ENCODE peak calls at places on chromosome 11, in six cellular contexts. D is H1, X is K562, Y is GM12891, U is GM12878, V is HepG2. C is an unnamed sample.
A peak's percentile ranks its signal among the peaks of the same experiment; 100 is the strongest.

GRCh38 chr11:2655320-2655719 is 44.5 kb downstream of the KCNQ1OT1 start:
- DNase-seq in D (no peak), X (peak; percentile 3), Y (no peak), U (no peak), V (no peak), C (no peak)

GRCh38 chr11:75776546-75776945 is 8.0 kb downstream of the DGAT2 start:
- DNase-seq in D (no peak), X (no peak), Y (no peak), U (no peak), V (no peak), C (no peak)

GRCh38 chr11:46390331-46391171 is 1.0 kb downstream of the CHRM4 start:
- DNase-seq in D (peak; percentile 77), X (no peak), Y (no peak), U (no peak), V (no peak), C (no peak)

GRCh38 chr11:92141725-92142124 is 82.9 kb upstream of the FAT3 start:
- DNase-seq in D (no peak), X (no peak), Y (no peak), U (no peak), V (no peak), C (no peak)

GRCh38 chr11:46675288-46675851 is 25.0 kb downstream of the ARHGAP1 start:
- DNase-seq in D (no peak), X (no peak), Y (no peak), U (no peak), V (peak; percentile 55), C (no peak)

GRCh38 chr11:134126197-134126822 is 57.4 kb downstream of the JAM3 start:
- DNase-seq in D (no peak), X (no peak), Y (no peak), U (no peak), V (no peak), C (no peak)

GRCh38 chr11:9276571-9276970 is 11.4 kb upstream of the DENND5A start:
- DNase-seq in D (no peak), X (no peak), Y (no peak), U (no peak), V (no peak), C (no peak)

GRCh38 chr11:119320593-119321524 is 3.9 kb upstream of the MCAM start:
- DNase-seq in D (peak; percentile 78), X (peak; percentile 81), Y (peak; percentile 86), U (no peak), V (no peak), C (peak; percentile 80)

GRCh38 chr11:79438631-79439429 is 2.0 kb downstream of the TENM4 start:
- DNase-seq in D (peak; percentile 73), X (no peak), Y (no peak), U (no peak), V (no peak), C (peak; percentile 23)

GRCh38 chr11:124743050-124743449 is 3.3 kb downstream of the NRGN start:
- DNase-seq in D (no peak), X (no peak), Y (no peak), U (no peak), V (no peak), C (no peak)

GRCh38 chr11:2447253-2447950 is 2.6 kb downstream of the KCNQ1 start:
- DNase-seq in D (no peak), X (no peak), Y (no peak), U (no peak), V (no peak), C (no peak)

GRCh38 chr11:79762271-79762935 is 321.6 kb upstream of the TENM4 start:
- DNase-seq in D (no peak), X (no peak), Y (no peak), U (no peak), V (peak; percentile 1), C (no peak)

GRCh38 chr11:69499216-69499945 is 17.9 kb downstream of the LINC01488 start:
- DNase-seq in D (no peak), X (no peak), Y (no peak), U (no peak), V (no peak), C (no peak)

GRCh38 chr11:64247729-64248531 is 1.2 kb upstream of the PPP1R14B start:
- DNase-seq in D (no peak), X (no peak), Y (no peak), U (no peak), V (no peak), C (no peak)

GRCh38 chr11:126090452-126090851 is 27.8 kb upstream of the CDON start:
- DNase-seq in D (no peak), X (no peak), Y (no peak), U (no peak), V (no peak), C (no peak)

GRCh38 chr11:27211370-27212127 is 151.5 kb downstream of the CCDC34 start:
- DNase-seq in D (peak; percentile 73), X (peak; percentile 38), Y (no peak), U (no peak), V (no peak), C (no peak)

GRCh38 chr11:47915407-47916137 is 64.8 kb upstream of the PTPRJ start:
- DNase-seq in D (no peak), X (no peak), Y (no peak), U (no peak), V (peak; percentile 37), C (no peak)

GRCh38 chr11:67409781-67410368 is 5.6 kb upstream of the CARNS1 start:
- DNase-seq in D (peak; percentile 80), X (peak; percentile 31), Y (no peak), U (no peak), V (peak; percentile 61), C (no peak)

GRCh38 chr11:114285599-114285998 is 10.6 kb upstream of the NNMT start:
- DNase-seq in D (peak; percentile 35), X (no peak), Y (no peak), U (no peak), V (no peak), C (no peak)

GRCh38 chr11:119461250-119461963 is 38.4 kb upstream of the THY1 start:
- DNase-seq in D (no peak), X (no peak), Y (no peak), U (no peak), V (no peak), C (no peak)

GRCh38 chr11:69982675-69983570 is 95.2 kb upstream of the ANO1 start:
- DNase-seq in D (no peak), X (peak; percentile 47), Y (no peak), U (no peak), V (no peak), C (no peak)

GRCh38 chr11:28170759-28171158 is 62.6 kb downstream of the METTL15 start:
- DNase-seq in D (no peak), X (no peak), Y (no peak), U (no peak), V (no peak), C (no peak)

DNA sequence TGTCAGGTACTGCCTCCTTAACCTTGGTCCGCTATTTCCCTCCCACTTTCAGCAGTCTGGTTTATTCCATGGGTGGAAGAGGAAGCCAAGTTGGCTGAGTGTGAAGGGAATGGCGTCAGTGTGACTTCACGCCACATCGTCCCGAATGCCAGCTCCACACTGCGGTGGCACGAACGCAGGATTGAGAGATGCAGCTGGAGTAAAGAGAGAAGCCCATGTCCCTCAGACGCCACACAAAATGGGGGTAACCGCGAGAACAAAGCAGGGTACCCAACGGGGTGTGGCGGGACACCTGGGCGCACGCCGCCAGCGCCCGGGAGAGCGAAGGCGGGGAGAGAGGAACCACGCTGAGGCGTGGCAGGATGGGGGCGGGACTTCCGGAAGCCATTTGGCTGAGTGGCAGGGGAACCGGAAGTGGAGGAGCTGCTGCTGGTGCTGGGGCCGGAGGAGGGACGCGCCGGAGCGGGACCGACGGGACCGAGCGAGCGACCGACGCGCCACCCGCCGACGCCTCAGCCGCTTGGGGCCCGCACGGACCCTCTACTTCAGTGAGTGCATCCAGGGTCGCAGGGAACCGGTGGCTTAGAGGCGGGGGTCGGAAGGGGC is at the start of gene PAFAH1B2:
- DNase-seq in D (peak; percentile 97), X (peak; percentile 97), Y (peak; percentile 98), U (peak; percentile 82), V (peak; percentile 88), C (peak; percentile 98)
- TF ChIP-seq POLR2A in D (peak; percentile 82), X (peak; percentile 95), Y (peak; percentile 42), U (peak; percentile 82), V (peak; percentile 56), C (peak; percentile 85)

GRCh38 chr11:30329150-30329940 is 6.4 kb downstream of the ARL14EP start:
- DNase-seq in D (no peak), X (no peak), Y (no peak), U (no peak), V (no peak), C (no peak)

GRCh38 chr11:30326114-30326783 is 3.3 kb downstream of the ARL14EP start:
- DNase-seq in D (no peak), X (no peak), Y (no peak), U (no peak), V (no peak), C (no peak)

GRCh38 chr11:30322826-30323710 is at the start of gene ARL14EP:
- DNase-seq in D (peak; percentile 88), X (peak; percentile 79), Y (peak; percentile 51), U (peak; percentile 82), V (peak; percentile 89), C (peak; percentile 57)

GRCh38 chr11:30328676-30329075 is 5.8 kb downstream of the ARL14EP start:
- DNase-seq in D (no peak), X (no peak), Y (no peak), U (no peak), V (no peak), C (no peak)

DNA sequence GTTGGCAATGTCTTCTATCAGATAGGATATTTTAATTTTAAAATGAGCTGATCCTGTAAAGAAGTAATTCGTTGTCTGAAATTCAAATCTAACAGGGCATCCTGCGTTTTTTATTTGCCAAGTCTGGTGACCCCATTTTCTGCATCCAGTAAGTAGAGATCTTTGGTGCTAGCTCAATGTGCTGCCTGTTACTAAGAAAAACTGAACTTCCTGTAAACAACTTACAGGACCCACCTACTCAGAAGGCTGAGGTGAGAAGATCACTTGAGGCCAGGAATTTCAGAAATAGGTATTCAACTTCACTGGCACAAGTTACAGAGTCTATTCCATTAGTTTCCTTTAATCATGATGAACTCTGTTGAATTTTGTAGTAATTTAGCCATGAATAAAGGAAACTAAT is 4.0 kb downstream of the ARL14EP start:
- DNase-seq in D (no peak), X (no peak), Y (no peak), U (no peak), V (no peak), C (no peak)
- TF ChIP-seq POLR2AphosphoS5 in D (no peak), X (no peak), Y (no peak), U (no peak), V (no peak), C (no peak)

DNA sequence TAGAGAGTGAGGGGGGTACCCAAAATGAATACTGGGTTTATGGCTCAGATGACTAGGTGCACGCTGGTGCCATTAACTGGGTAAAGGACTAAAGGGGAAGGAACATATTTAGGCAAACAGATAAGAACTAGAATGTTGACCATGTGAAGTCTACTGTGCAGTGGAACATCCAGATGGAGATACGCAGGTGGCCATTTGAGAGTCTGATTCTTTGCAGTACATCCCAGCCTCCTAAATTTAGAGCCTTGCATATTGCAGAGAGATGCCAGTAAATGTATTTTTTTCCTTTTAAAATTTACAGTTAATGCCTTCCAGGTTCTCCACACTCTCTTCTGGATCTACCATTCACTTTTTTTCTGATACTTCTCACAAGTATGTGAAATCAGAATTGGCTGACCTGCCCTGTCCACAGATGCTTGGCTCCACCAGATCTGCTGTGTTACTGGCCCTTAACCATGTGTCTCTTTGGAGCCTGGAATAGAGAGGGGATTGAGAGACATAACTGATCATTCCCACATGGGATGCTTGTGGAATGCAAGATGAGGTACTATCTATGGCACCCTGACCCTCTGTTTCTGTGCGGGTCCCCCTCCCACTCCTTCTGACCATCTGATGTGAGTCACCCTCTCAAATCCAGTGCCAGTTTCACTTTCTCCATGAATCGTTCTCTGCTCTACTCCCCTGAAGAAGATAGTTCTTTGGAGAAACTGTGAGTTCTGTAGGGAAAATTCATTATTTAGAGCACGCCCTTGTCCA is 77.0 kb upstream of the NCAM1 start:
- DNase-seq in D (no peak), X (no peak), Y (no peak), U (no peak), V (no peak), C (no peak)
- TF ChIP-seq TAF1 in D (no peak), X (no peak), Y (no peak), U (no peak), V (no peak), C (no peak)

GRCh38 chr11:103091810-103092524 is at the start of gene DCUN1D5:
- DNase-seq in D (peak; percentile 96), X (peak; percentile 90), Y (peak; percentile 79), U (peak; percentile 89), V (peak; percentile 91), C (peak; percentile 74)
- TF ChIP-seq POLR2A in D (peak; percentile 96), X (peak; percentile 94), Y (peak; percentile 94), U (peak; percentile 92), V (peak; percentile 84), C (peak; percentile 91)